ENCODE peak calls at places on chromosomes 12 and 14, in four cellular contexts. One of them, this sample, is unnamed.

GRCh38 chr14:93132472-93133065 is 16.8 kb upstream of the ITPK1 start:
- DNase-seq in coronary artery: no peak
- DNase-seq in T-helper 2 cell: peak
- DNase-seq in stimulated activated CD4-positive, alpha-beta T cell treated with anti-CD3 and anti-CD28 coated beads, Interleukin-12 subunit alpha, Interleukin-12 subunit beta, amount 100 ng/mL, for 48 hours: no peak
- DNase-seq in this sample: no peak

GRCh38 chr12:19095869-19096480 is 33.6 kb upstream of the PLEKHA5 start:
- DNase-seq in T-helper 2 cell: no peak
- DNase-seq in coronary artery: no peak
- DNase-seq in stimulated activated CD4-positive, alpha-beta T cell treated with anti-CD3 and anti-CD28 coated beads, Interleukin-12 subunit alpha, Interleukin-12 subunit beta, amount 100 ng/mL, for 48 hours: no peak
- DNase-seq in this sample: no peak

GRCh38 chr12:96256672-96257361 is 62.6 kb downstream of the ELK3 start:
- DNase-seq in T-helper 2 cell: no peak
- DNase-seq in coronary artery: no peak
- DNase-seq in stimulated activated CD4-positive, alpha-beta T cell treated with anti-CD3 and anti-CD28 coated beads, Interleukin-12 subunit alpha, Interleukin-12 subunit beta, amount 100 ng/mL, for 48 hours: no peak
- DNase-seq in this sample: no peak

GRCh38 chr14:87065366-87065765 is 927.6 kb downstream of the GALC start:
- DNase-seq in T-helper 2 cell: no peak
- DNase-seq in stimulated activated CD4-positive, alpha-beta T cell treated with anti-CD3 and anti-CD28 coated beads, Interleukin-12 subunit alpha, Interleukin-12 subunit beta, amount 100 ng/mL, for 48 hours: no peak
- DNase-seq in coronary artery: no peak
- DNase-seq in this sample: no peak

GRCh38 chr12:6181583-6182278 is 18.5 kb upstream of the CD9 start:
- DNase-seq in T-helper 2 cell: no peak
- DNase-seq in stimulated activated CD4-positive, alpha-beta T cell treated with anti-CD3 and anti-CD28 coated beads, Interleukin-12 subunit alpha, Interleukin-12 subunit beta, amount 100 ng/mL, for 48 hours: no peak
- DNase-seq in coronary artery: no peak
- DNase-seq in this sample: no peak

GRCh38 chr14:31842905-31843304 is 234.2 kb upstream of the ARHGAP5 start:
- DNase-seq in coronary artery: no peak
- DNase-seq in stimulated activated CD4-positive, alpha-beta T cell treated with anti-CD3 and anti-CD28 coated beads, Interleukin-12 subunit alpha, Interleukin-12 subunit beta, amount 100 ng/mL, for 48 hours: no peak
- DNase-seq in T-helper 2 cell: no peak
- DNase-seq in this sample: no peak

GRCh38 chr14:36820901-36821300 is 159.2 kb downstream of the PAX9 start:
- DNase-seq in T-helper 2 cell: no peak
- DNase-seq in coronary artery: no peak
- DNase-seq in stimulated activated CD4-positive, alpha-beta T cell treated with anti-CD3 and anti-CD28 coated beads, Interleukin-12 subunit alpha, Interleukin-12 subunit beta, amount 100 ng/mL, for 48 hours: no peak
- DNase-seq in this sample: no peak

GRCh38 chr12:22282283-22282682 is 52.2 kb downstream of the ST8SIA1 start:
- DNase-seq in coronary artery: no peak
- DNase-seq in T-helper 2 cell: no peak
- DNase-seq in stimulated activated CD4-positive, alpha-beta T cell treated with anti-CD3 and anti-CD28 coated beads, Interleukin-12 subunit alpha, Interleukin-12 subunit beta, amount 100 ng/mL, for 48 hours: no peak
- DNase-seq in this sample: no peak

GRCh38 chr12:79514730-79515525 is 175.8 kb downstream of the PAWR start:
- DNase-seq in stimulated activated CD4-positive, alpha-beta T cell treated with anti-CD3 and anti-CD28 coated beads, Interleukin-12 subunit alpha, Interleukin-12 subunit beta, amount 100 ng/mL, for 48 hours: no peak
- DNase-seq in coronary artery: no peak
- DNase-seq in T-helper 2 cell: no peak
- DNase-seq in this sample: no peak

GRCh38 chr12:130715150-130715995 is 726 bp downstream of the RIMBP2 start:
- DNase-seq in coronary artery: peak
- DNase-seq in T-helper 2 cell: no peak
- DNase-seq in stimulated activated CD4-positive, alpha-beta T cell treated with anti-CD3 and anti-CD28 coated beads, Interleukin-12 subunit alpha, Interleukin-12 subunit beta, amount 100 ng/mL, for 48 hours: no peak
- DNase-seq in this sample: no peak

This sample was measured in vagina.